ENCODE peak calls at places on chromosomes 11 and 22, in nine cellular contexts. F, A, P, B, D, X, Y, J and I are unnamed samples.

GRCh38 chr22:50157976-50158375 is 12.6 kb upstream of the PANX2 start:
- DNase-seq in F (no peak), A (no peak), P (no peak), B (no peak), D (no peak), X (no peak), Y (no peak), J (no peak), I (peak)

GRCh38 chr11:69644071-69644961 is 3.4 kb downstream of the CCND1 start:
- DNase-seq in F (peak), A (no peak), P (no peak), B (peak), D (no peak), X (peak), Y (no peak), J (no peak), I (peak)

GRCh38 chr11:69192282-69192681 is 36.5 kb downstream of the SMIM38 start:
- DNase-seq in F (no peak), A (no peak), P (no peak), B (no peak), D (no peak), X (no peak), Y (no peak), J (no peak), I (no peak)

GRCh38 chr11:4093519-4094347 is 866 bp upstream of the RRM1 start:
- DNase-seq in F (no peak), A (no peak), P (no peak), B (no peak), D (no peak), X (no peak), Y (no peak), J (no peak), I (no peak)

GRCh38 chr11:43868852-43869567 is 11.6 kb upstream of the ALKBH3 start:
- DNase-seq in F (peak), A (peak), P (no peak), B (no peak), D (peak), X (no peak), Y (no peak), J (no peak), I (no peak)

GRCh38 chr11:1205121-1205986 is 17.5 kb upstream of the MUC5B start:
- DNase-seq in F (no peak), A (no peak), P (no peak), B (no peak), D (no peak), X (no peak), Y (no peak), J (no peak), I (no peak)

GRCh38 chr11:133835258-133836075 is 9.8 kb downstream of the SPATA19 start:
- DNase-seq in F (peak), A (peak), P (no peak), B (peak), D (peak), X (peak), Y (peak), J (peak), I (peak)

GRCh38 chr22:50308597-50308935 is 1.1 kb upstream of the PLXNB2 start:
- DNase-seq in F (no peak), A (no peak), P (no peak), B (no peak), D (no peak), X (no peak), Y (peak), J (no peak), I (no peak)

GRCh38 chr11:118202599-118203422 is 22.0 kb downstream of the JAML start:
- DNase-seq in F (no peak), A (no peak), P (no peak), B (no peak), D (no peak), X (no peak), Y (no peak), J (no peak), I (no peak)

GRCh38 chr11:64089027-64089360 is 53.3 kb downstream of the FLRT1 start:
- DNase-seq in F (no peak), A (no peak), P (no peak), B (no peak), D (no peak), X (no peak), Y (no peak), J (no peak), I (no peak)

GRCh38 chr11:81658722-81659121 is 1074.9 kb downstream of the FAM181B start:
- DNase-seq in F (no peak), A (no peak), P (no peak), B (no peak), D (no peak), X (no peak), Y (peak), J (no peak), I (no peak)

GRCh38 chr22:25760848-25761595 is 19.0 kb downstream of the MYO18B start:
- DNase-seq in F (no peak), A (no peak), P (no peak), B (no peak), D (no peak), X (no peak), Y (no peak), J (no peak), I (no peak)

GRCh38 chr11:131524186-131524585 is 153.8 kb downstream of the NTM start:
- DNase-seq in F (no peak), A (no peak), P (no peak), B (no peak), D (no peak), X (no peak), Y (no peak), J (no peak), I (no peak)

GRCh38 chr22:36300396-36301212 is 47.7 kb downstream of the APOL1 start:
- DNase-seq in F (no peak), A (no peak), P (no peak), B (no peak), D (no peak), X (no peak), Y (no peak), J (no peak), I (no peak)

GRCh38 chr11:120241277-120241676 is 1.3 kb downstream of the POU2F3 start:
- DNase-seq in F (no peak), A (no peak), P (no peak), B (no peak), D (no peak), X (no peak), Y (no peak), J (no peak), I (no peak)

GRCh38 chr11:61635787-61636186 is 44.4 kb upstream of the DAGLA start:
- DNase-seq in F (no peak), A (no peak), P (no peak), B (no peak), D (no peak), X (no peak), Y (no peak), J (peak), I (peak)

GRCh38 chr11:64210301-64211020 is 3.9 kb downstream of the FERMT3 start:
- DNase-seq in F (no peak), A (no peak), P (no peak), B (no peak), D (no peak), X (no peak), Y (peak), J (no peak), I (no peak)

GRCh38 chr11:5288108-5288911 is 13.4 kb downstream of the OR51B4 start:
- DNase-seq in F (peak), A (no peak), P (no peak), B (no peak), D (no peak), X (no peak), Y (no peak), J (no peak), I (no peak)

GRCh38 chr11:63916837-63917684 is at the start of gene RCOR2:
- DNase-seq in F (peak), A (no peak), P (no peak), B (peak), D (peak), X (peak), Y (peak), J (peak), I (peak)

GRCh38 chr11:20672575-20672974 is 3.2 kb downstream of the NELL1 start:
- DNase-seq in F (peak), A (no peak), P (no peak), B (no peak), D (no peak), X (no peak), Y (peak), J (peak), I (no peak)

GRCh38 chr22:36439481-36440271 is 41.8 kb downstream of the TXN2 start:
- DNase-seq in F (peak), A (no peak), P (no peak), B (no peak), D (no peak), X (peak), Y (no peak), J (no peak), I (no peak)

GRCh38 chr11:90133560-90134145 is 810 bp upstream of the NAALAD2 start:
- DNase-seq in F (no peak), A (no peak), P (no peak), B (no peak), D (no peak), X (no peak), Y (peak), J (no peak), I (no peak)

GRCh38 chr11:73260127-73260457 is 12.0 kb upstream of the P2RY6 start:
- DNase-seq in F (no peak), A (no peak), P (no peak), B (no peak), D (no peak), X (no peak), Y (no peak), J (no peak), I (no peak)

GRCh38 chr11:134819026-134819425 is 407.0 kb upstream of the B3GAT1 start:
- DNase-seq in F (peak), A (no peak), P (no peak), B (no peak), D (no peak), X (peak), Y (peak), J (no peak), I (no peak)

GRCh38 chr11:116579857-116580727 is 192.7 kb downstream of the BUD13 start:
- DNase-seq in F (no peak), A (no peak), P (no peak), B (no peak), D (no peak), X (no peak), Y (peak), J (peak), I (peak)

GRCh38 chr22:27107824-27108223 is 450.4 kb downstream of the MIAT start:
- DNase-seq in F (peak), A (no peak), P (peak), B (no peak), D (no peak), X (peak), Y (no peak), J (peak), I (peak)

GRCh38 chr11:125167954-125168821 is 3.6 kb downstream of the PKNOX2 start:
- DNase-seq in F (peak), A (no peak), P (no peak), B (no peak), D (no peak), X (no peak), Y (peak), J (no peak), I (no peak)

GRCh38 chr11:29272019-29272654 is 744.7 kb downstream of the KCNA4 start:
- DNase-seq in F (peak), A (no peak), P (no peak), B (no peak), D (no peak), X (no peak), Y (no peak), J (no peak), I (no peak)

GRCh38 chr11:9459573-9460321 is 1.1 kb upstream of the ZNF143 start:
- DNase-seq in F (peak), A (peak), P (no peak), B (no peak), D (no peak), X (no peak), Y (no peak), J (peak), I (no peak)